ENCODE peak calls at places on chromosomes 12 and 14, in eight cellular contexts. V is left colon; C is stomach; L is NCI-H345; D is SHP77; J is activated T-helper 1 cell treated with anti-CD3 and anti-CD28 coated beads, Interleukin-12 subunit alpha, Interleukin-12 subunit beta, Interleukin-2, Interleukin-4 antibody, amounts not matched to agents 30 ng/mL and 10 ng/mL and 1 ng/mL, durations not matched to agents 14 hours and 24 hours and 36 hours; K is head of caudate nucleus; R is foreskin keratinocyte. Y is an unnamed sample.

GRCh38 chr14:67817750-67818438 is 1.5 kb upstream of the ZFYVE26 start:
- DNase-seq in V (no peak), C (no peak), L (no peak), D (no peak), J (no peak), K (no peak), R (no peak), Y (no peak)

GRCh38 chr12:77131977-77132490 is 66.7 kb upstream of the E2F7 start:
- DNase-seq in V (no peak), C (no peak), L (peak; percentile 7), D (no peak), J (no peak), K (no peak), R (no peak), Y (peak; percentile 28)

GRCh38 chr12:103801709-103802585 is 39.1 kb downstream of the NT5DC3 start:
- DNase-seq in V (no peak), C (no peak), L (no peak), D (no peak), J (no peak), K (no peak), R (peak; percentile 100), Y (no peak)

GRCh38 chr14:104105071-104105821 is 19.7 kb downstream of the ASPG start:
- DNase-seq in V (peak; percentile 41), C (peak; percentile 33), L (no peak), D (no peak), J (no peak), K (no peak), R (no peak), Y (no peak)

GRCh38 chr14:28666961-28667360 is 99.6 kb upstream of the FOXG1 start:
- DNase-seq in V (no peak), C (no peak), L (no peak), D (no peak), J (no peak), K (no peak), R (no peak), Y (no peak)

GRCh38 chr12:32100888-32101287 is 5.8 kb upstream of the BICD1 start:
- DNase-seq in V (no peak), C (no peak), L (no peak), D (no peak), J (no peak), K (no peak), R (no peak), Y (no peak)

GRCh38 chr12:119693006-119693405 is 25.1 kb downstream of the PRKAB1 start:
- DNase-seq in V (peak; percentile 83), C (peak; percentile 84), L (no peak), D (no peak), J (no peak), K (no peak), R (peak; percentile 17), Y (no peak)

GRCh38 chr14:79947440-79947839 is 263.9 kb downstream of the DIO2 start:
- DNase-seq in V (no peak), C (no peak), L (peak; percentile 60), D (no peak), J (no peak), K (no peak), R (no peak), Y (no peak)

GRCh38 chr14:92930737-92931602 is 8.0 kb downstream of the CHGA start:
- DNase-seq in V (no peak), C (no peak), L (no peak), D (no peak), J (no peak), K (no peak), R (peak; percentile 70), Y (no peak)

GRCh38 chr14:56666716-56667115 is 87.1 kb downstream of the TMEM260 start:
- DNase-seq in V (no peak), C (no peak), L (no peak), D (no peak), J (no peak), K (no peak), R (peak; percentile 94), Y (no peak)

GRCh38 chr14:106790189-106791036 is 1264.0 kb downstream of the TMEM121 start:
- DNase-seq in V (peak; percentile 69), C (peak; percentile 85), L (peak; percentile 83), D (peak; percentile 80), J (peak; percentile 63), K (peak; percentile 41), R (no peak), Y (peak; percentile 41)

GRCh38 chr14:32224731-32225377 is 21.8 kb upstream of the RNU6-8 start:
- DNase-seq in V (peak; percentile 33), C (no peak), L (peak; percentile 50), D (peak; percentile 83), J (no peak), K (peak; percentile 44), R (peak; percentile 63), Y (peak; percentile 49)

GRCh38 chr14:90500665-90501370 is 104.0 kb downstream of the CALM1 start:
- DNase-seq in V (no peak), C (no peak), L (no peak), D (peak; percentile 79), J (no peak), K (no peak), R (no peak), Y (no peak)

GRCh38 chr12:95690861-95691635 is 99.5 kb downstream of the NTN4 start:
- DNase-seq in V (no peak), C (no peak), L (no peak), D (no peak), J (no peak), K (no peak), R (no peak), Y (no peak)

GRCh38 chr14:74980746-74981661 is 21.7 kb upstream of the EIF2B2 start:
- DNase-seq in V (no peak), C (no peak), L (no peak), D (no peak), J (no peak), K (no peak), R (no peak), Y (no peak)

GRCh38 chr14:91265404-91265803 is 20.9 kb upstream of the GPR68 start:
- DNase-seq in V (no peak), C (no peak), L (no peak), D (no peak), J (no peak), K (no peak), R (peak; percentile 70), Y (no peak)

GRCh38 chr14:89957791-89958190 is 2.1 kb downstream of the TDP1 start:
- DNase-seq in V (no peak), C (no peak), L (no peak), D (no peak), J (no peak), K (peak; percentile 27), R (no peak), Y (no peak)

GRCh38 chr12:108298761-108299275 is 40.3 kb downstream of the CMKLR1 start:
- DNase-seq in V (no peak), C (no peak), L (no peak), D (no peak), J (no peak), K (no peak), R (no peak), Y (no peak)

GRCh38 chr14:100770046-100770445 is 43.4 kb downstream of the DLK1 start:
- DNase-seq in V (no peak), C (no peak), L (no peak), D (no peak), J (no peak), K (no peak), R (no peak), Y (no peak)

GRCh38 chr12:70444903-70445302 is 78.8 kb downstream of the KCNMB4 start:
- DNase-seq in V (no peak), C (no peak), L (no peak), D (no peak), J (no peak), K (no peak), R (no peak), Y (no peak)

GRCh38 chr12:68180792-68181744 is 21.5 kb upstream of the IFNG start:
- DNase-seq in V (no peak), C (no peak), L (peak; percentile 56), D (no peak), J (peak; percentile 67), K (no peak), R (peak; percentile 28), Y (no peak)

GRCh38 chr14:90419200-90419599 is 22.4 kb downstream of the CALM1 start:
- DNase-seq in V (peak; percentile 74), C (peak; percentile 74), L (peak; percentile 34), D (peak; percentile 82), J (no peak), K (peak; percentile 73), R (peak; percentile 99), Y (no peak)

GRCh38 chr12:119842380-119842779 is 34.7 kb downstream of the CIT start:
- DNase-seq in V (no peak), C (no peak), L (no peak), D (no peak), J (no peak), K (no peak), R (no peak), Y (no peak)

GRCh38 chr14:44701563-44702263 is 194.6 kb upstream of the FSCB start:
- DNase-seq in V (no peak), C (no peak), L (no peak), D (no peak), J (no peak), K (no peak), R (peak; percentile 2), Y (no peak)